ENCODE peak calls at places on chromosome 2, in eight cellular contexts. K is GM23248, M is OCI-LY7, J is MM.1S, L is hepatocyte, P is PC-3, T is GM23338, R is SK-N-SH. G is an unnamed sample.

GRCh38 chr2:11873766-11874165 is 127.3 kb downstream of the LPIN1 start:
- DNase-seq in J (no peak), M (no peak), L (no peak), T (no peak), R (no peak), P (no peak), K (peak; percentile 31), G (no peak)

GRCh38 chr2:150426315-150426714 is 61.2 kb downstream of the RND3 start:
- DNase-seq in P (peak; percentile 39), R (no peak), T (no peak), L (no peak), J (peak; percentile 34), K (no peak), M (no peak), G (no peak)

GRCh38 chr2:8488001-8488738 is 193.7 kb upstream of the ID2 start:
- DNase-seq in J (peak; percentile 86), P (no peak), L (no peak), R (no peak), M (no peak), T (no peak), K (no peak), G (no peak)

GRCh38 chr2:28691774-28692281 is 59.8 kb upstream of the PPP1CB start:
- DNase-seq in R (peak; percentile 31), K (peak; percentile 46), L (peak; percentile 65), T (peak; percentile 49), M (no peak), J (no peak), P (peak; percentile 48), G (no peak)

GRCh38 chr2:70750320-70750719 is 17.7 kb downstream of the ADD2 start:
- DNase-seq in L (no peak), M (no peak), R (no peak), J (no peak), P (no peak), K (no peak), T (no peak), G (no peak)

GRCh38 chr2:197666277-197666676 is 9.1 kb downstream of the RFTN2 start:
- DNase-seq in L (no peak), P (no peak), M (no peak), T (no peak), R (no peak), K (no peak), J (no peak), G (no peak)

GRCh38 chr2:240964221-240964853 is 34.1 kb upstream of the SNED1 start:
- DNase-seq in J (no peak), R (no peak), L (no peak), P (no peak), K (no peak), M (no peak), T (no peak), G (no peak)

GRCh38 chr2:238601433-238602222 is 174.9 kb downstream of the ASB1 start:
- DNase-seq in K (peak; percentile 92), P (peak; percentile 12), R (no peak), T (no peak), M (no peak), J (no peak), L (no peak), G (no peak)

GRCh38 chr2:86107031-86107430 is 996 bp downstream of the PTCD3 start:
- DNase-seq in J (peak; percentile 75), T (no peak), M (peak; percentile 34), K (peak; percentile 23), P (no peak), R (no peak), L (no peak), G (no peak)

GRCh38 chr2:628651-629050 is 48.6 kb downstream of the TMEM18 start:
- DNase-seq in R (no peak), J (no peak), L (no peak), K (no peak), P (peak; percentile 94), M (no peak), T (no peak), G (no peak)

GRCh38 chr2:190953257-190953656 is 60.7 kb downstream of the STAT1 start:
- DNase-seq in P (no peak), L (no peak), M (no peak), T (no peak), K (no peak), J (no peak), R (no peak), G (no peak)

GRCh38 chr2:165239230-165239629 is at the start of gene SCN2A:
- DNase-seq in R (peak; percentile 33), M (peak; percentile 51), T (peak; percentile 73), L (peak; percentile 70), P (peak; percentile 67), K (peak; percentile 67), J (peak; percentile 56), G (peak; percentile 47)

GRCh38 chr2:160465406-160465805 is 28.2 kb downstream of the RBMS1 start:
- DNase-seq in J (no peak), L (no peak), R (no peak), M (no peak), T (no peak), K (peak; percentile 51), P (no peak), G (no peak)

GRCh38 chr2:79855264-79856006 is 342.6 kb downstream of the CTNNA2 start:
- DNase-seq in T (peak; percentile 74), P (no peak), M (no peak), J (no peak), R (peak; percentile 59), L (peak; percentile 48), K (peak; percentile 20), G (no peak)

GRCh38 chr2:189574793-189575475 is 5.7 kb downstream of the SLC40A1 start:
- DNase-seq in K (no peak), R (no peak), J (no peak), T (no peak), M (no peak), P (no peak), L (peak; percentile 14), G (no peak)
- TF ChIP-seq EZH2phosphoT487 in K (no peak), R (no peak), J (no peak), T (no peak), M (no peak), P (no peak), L (no peak), G (no peak)

GRCh38 chr2:162018530-162018929 is 55.5 kb downstream of the DPP4 start:
- DNase-seq in R (no peak), J (no peak), T (no peak), L (no peak), K (no peak), P (no peak), M (no peak), G (no peak)
- H3K9me2 ChIP-seq in R (no peaks in the 10 kb centered on the region), J (no peaks in the 10 kb centered on the region), T (no peaks in the 10 kb centered on the region), L (no peaks in the 10 kb centered on the region), K (no peaks in the 10 kb centered on the region), P (no peaks in the 10 kb centered on the region), M (no peaks in the 10 kb centered on the region), G (no peaks in the 10 kb centered on the region)

DNA sequence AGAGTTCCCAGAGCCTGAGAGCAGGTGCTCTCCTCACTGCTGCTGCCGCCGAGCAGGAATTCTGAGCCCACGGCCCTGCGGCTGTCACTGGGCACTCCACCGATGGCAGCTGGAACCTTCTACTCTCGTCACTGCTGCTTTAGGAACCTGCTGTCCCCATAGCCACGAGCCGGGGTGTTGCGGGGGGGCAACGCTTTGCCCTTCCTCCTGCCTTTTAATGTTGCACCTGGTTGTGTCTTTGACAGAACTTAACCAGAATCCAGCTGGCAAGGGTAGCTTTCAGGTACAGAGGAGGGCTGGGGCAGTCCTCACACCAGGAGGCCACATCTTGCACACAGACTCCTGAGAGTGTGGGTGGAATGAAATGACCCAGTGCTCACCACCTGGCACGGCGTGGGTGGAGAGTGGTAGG is 32.4 kb downstream of the NCK2 start:
- DNase-seq in L (no peak), M (peak; percentile 33), T (no peak), K (no peak), P (no peak), R (no peak), J (peak; percentile 90), G (no peak)
- TF ChIP-seq EZH2phosphoT487 in L (no peak), M (no peak), T (no peak), K (no peak), P (no peak), R (no peak), J (no peak), G (no peak)

GRCh38 chr2:157238296-157238695 is 19.2 kb upstream of the GALNT5 start:
- DNase-seq in R (no peak), K (no peak), T (no peak), L (no peak), M (no peak), P (no peak), J (no peak), G (no peak)
- H3K9me2 ChIP-seq in R (no peaks in the 10 kb centered on the region), K (no peaks in the 10 kb centered on the region), T (no peaks in the 10 kb centered on the region), L (no peaks in the 10 kb centered on the region), M (no peaks in the 10 kb centered on the region), P (no peaks in the 10 kb centered on the region), J (no peaks in the 10 kb centered on the region), G (peaks cover 5% of the 10 kb centered on the region)

GRCh38 chr2:10007440-10007839 is 35.9 kb upstream of the KLF11 start:
- DNase-seq in M (no peak), T (no peak), L (no peak), P (no peak), J (no peak), R (no peak), K (peak; percentile 70), G (no peak)
- TF ChIP-seq EZH2phosphoT487 in M (no peak), T (no peak), L (no peak), P (no peak), J (no peak), R (no peak), K (no peak), G (no peak)

GRCh38 chr2:200770847-200771246 is 40.9 kb upstream of the BZW1 start:
- DNase-seq in L (no peak), K (no peak), T (no peak), M (no peak), R (no peak), P (no peak), J (no peak), G (no peak)

GRCh38 chr2:200765139-200765951 is 46.4 kb upstream of the BZW1 start:
- DNase-seq in M (no peak), L (no peak), K (peak; percentile 92), J (no peak), P (peak; percentile 95), T (no peak), R (no peak), G (peak; percentile 88)

GRCh38 chr2:200765995-200766660 is 45.6 kb upstream of the BZW1 start:
- DNase-seq in P (peak; percentile 83), R (no peak), L (no peak), J (no peak), M (no peak), T (no peak), K (no peak), G (peak; percentile 71)

GRCh38 chr2:200763422-200763821 is 48.3 kb upstream of the BZW1 start:
- DNase-seq in L (no peak), R (no peak), T (no peak), P (peak; percentile 48), M (no peak), K (no peak), J (no peak), G (no peak)

DNA sequence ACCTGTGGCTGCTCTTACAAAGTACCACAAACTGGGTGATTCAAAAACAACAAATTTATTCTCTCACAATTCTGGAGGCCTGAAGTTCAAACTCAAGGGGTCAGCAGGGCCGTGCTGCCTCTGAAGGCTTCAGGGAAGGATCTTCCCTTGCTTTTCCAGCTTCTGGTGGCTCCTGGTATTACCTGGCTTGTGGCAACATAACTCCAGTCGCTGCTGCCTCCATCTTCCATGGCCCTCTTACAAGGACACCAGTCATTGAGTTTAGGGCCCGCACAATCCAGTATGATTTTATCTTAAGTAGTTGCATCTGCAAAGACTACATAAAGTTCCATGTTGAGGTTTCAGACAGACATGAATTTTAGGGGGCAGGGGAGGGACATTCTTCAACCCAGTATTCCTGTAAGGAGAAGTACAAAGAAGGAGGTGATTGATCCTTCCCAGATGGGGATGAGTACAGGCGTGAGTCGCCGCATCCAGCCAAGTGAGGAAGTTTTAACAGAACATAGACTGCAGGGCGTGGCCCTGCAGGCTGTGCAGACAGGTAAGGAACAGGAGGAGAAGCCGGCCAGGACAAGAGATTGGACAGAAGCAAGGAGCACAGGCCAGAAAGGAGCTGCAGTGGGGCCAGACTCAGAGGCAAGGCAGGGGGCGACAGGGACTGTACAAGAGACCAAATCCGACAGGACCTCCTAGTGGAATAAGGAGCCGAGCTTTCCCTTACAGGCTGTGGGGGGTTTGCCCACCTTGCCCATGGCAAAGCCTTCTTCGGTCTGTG is 44.4 kb upstream of the BZW1 start:
- DNase-seq in R (no peak), J (no peak), M (no peak), T (no peak), K (no peak), L (no peak), P (peak; percentile 56), G (no peak)
- H3K9me2 ChIP-seq in R (no peaks in the 10 kb centered on the region), J (no peaks in the 10 kb centered on the region), M (no peaks in the 10 kb centered on the region), T (no peaks in the 10 kb centered on the region), K (no peaks in the 10 kb centered on the region), L (no peaks in the 10 kb centered on the region), P (no peaks in the 10 kb centered on the region), G (no peaks in the 10 kb centered on the region)